ENCODE peak calls at places on chromosomes 3 and 15, in six cellular contexts. X is Karpas-422, C is Peyer's patch, A is stomach, S is aorta, P is Panc1. B is an unnamed sample. For H3K27me3, the result is how much of the 10 kb centered on the place peaks cover.

GRCh38 chr3:99674086-99674789 is 35.8 kb downstream of the COL8A1 start:
- DNase-seq in A (no peak), S (no peak), X (no peak), P (no peak), C (no peak), B (no peak)

GRCh38 chr3:56119575-56120349 is 348.5 kb downstream of the ERC2 start:
- DNase-seq in A (no peak), X (peak), C (no peak), S (no peak), P (no peak), B (no peak)

GRCh38 chr3:144843099-144843498 is 871.5 kb downstream of the DIPK2A start:
- DNase-seq in X (no peak), S (no peak), A (no peak), C (no peak), P (no peak), B (no peak)

GRCh38 chr3:114673481-114673880 is 379.7 kb downstream of the TIGIT start:
- DNase-seq in A (no peak), P (no peak), S (no peak), C (no peak), X (no peak), B (no peak)

GRCh38 chr3:135503429-135504083 is 462.0 kb upstream of the PPP2R3A start:
- DNase-seq in P (peak), C (peak), A (peak), X (peak), S (peak), B (peak)

GRCh38 chr3:32000877-32001276 is 19.3 kb downstream of the ZNF860 start:
- DNase-seq in P (no peak), X (no peak), C (no peak), A (no peak), S (no peak), B (no peak)

GRCh38 chr3:105119801-105120340 is 246.8 kb upstream of the ALCAM start:
- DNase-seq in A (no peak), S (no peak), C (no peak), P (no peak), X (no peak), B (no peak)

GRCh38 chr15:25850154-25851111 is 12.7 kb downstream of the ATP10A start:
- DNase-seq in X (no peak), S (peak), P (peak), A (peak), C (peak), B (no peak)

GRCh38 chr15:87527416-87527815 is 729.1 kb downstream of the NTRK3 start:
- DNase-seq in C (no peak), S (no peak), X (no peak), P (no peak), A (no peak), B (no peak)

GRCh38 chr3:148924572-148924971 is 59.5 kb downstream of the CPA3 start:
- DNase-seq in X (no peak), S (no peak), A (no peak), C (no peak), P (no peak), B (no peak)

GRCh38 chr3:134483195-134483890 is 2.4 kb downstream of the ANAPC13 start:
- DNase-seq in A (no peak), S (no peak), P (no peak), C (no peak), X (no peak), B (peak)

GRCh38 chr15:70528270-70528706 is 235.1 kb downstream of the UACA start:
- DNase-seq in S (no peak), C (peak), A (peak), X (peak), P (no peak), B (no peak)

GRCh38 chr15:70566047-70566835 is 197.1 kb downstream of the UACA start:
- DNase-seq in C (no peak), X (no peak), S (no peak), P (no peak), A (no peak), B (no peak)

GRCh38 chr15:90957105-90957790 is 2.6 kb downstream of the RCCD1 start:
- DNase-seq in P (no peak), A (peak), S (no peak), C (no peak), X (no peak), B (no peak)
- H3K4me3 ChIP-seq in P (peak), A (peak), S (peak), C (peak), X (no peak), B (peak)

DNA sequence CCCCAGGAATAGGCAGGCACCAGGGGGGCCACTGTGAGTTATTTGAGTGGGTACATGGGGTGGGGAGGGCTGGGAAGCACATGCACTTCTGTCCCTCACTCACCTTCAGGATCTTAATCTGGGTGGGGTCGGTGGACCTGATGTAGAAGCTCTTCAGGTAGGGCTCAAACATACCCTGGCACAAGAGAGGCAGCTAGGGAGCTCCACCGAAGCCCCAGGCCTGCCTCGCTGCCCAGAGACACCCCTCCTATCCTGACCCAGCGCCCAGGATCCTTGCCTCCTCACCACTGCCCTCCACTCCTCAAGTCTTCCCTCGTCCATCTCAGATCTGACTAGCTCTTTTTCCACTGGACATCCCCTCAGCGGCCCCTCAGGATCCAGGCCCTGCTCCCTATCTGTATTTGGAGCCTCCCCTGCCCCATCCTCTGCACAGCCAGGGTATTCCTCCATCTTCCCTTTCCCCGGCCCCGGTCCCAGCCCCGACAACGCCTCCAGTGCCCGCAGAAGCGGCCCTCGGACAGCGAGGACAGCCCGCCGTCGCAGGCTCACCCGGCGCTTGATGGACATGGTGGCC is 30.0 kb downstream of the AP3B2 start:
- DNase-seq in A (no peak), P (no peak), X (no peak), C (no peak), S (no peak), B (no peak)
- H3K27me3 ChIP-seq in A (under half), P (under half), X (under half), C (under half), S (under half), B (under half)

GRCh38 chr3:108133858-108134554 is 43.2 kb upstream of the CD47 start:
- DNase-seq in A (no peak), C (no peak), X (no peak), P (no peak), S (no peak), B (no peak)

GRCh38 chr3:108134555-108134880 is 43.7 kb upstream of the CD47 start:
- DNase-seq in P (no peak), X (no peak), C (no peak), S (no peak), A (no peak), B (no peak)

GRCh38 chr3:108131795-108132134 is 40.9 kb upstream of the CD47 start:
- DNase-seq in X (peak), A (no peak), S (no peak), P (no peak), C (no peak), B (no peak)

GRCh38 chr3:108131105-108131794 is 40.4 kb upstream of the CD47 start:
- DNase-seq in S (no peak), X (no peak), A (no peak), P (peak), C (no peak), B (peak)

DNA sequence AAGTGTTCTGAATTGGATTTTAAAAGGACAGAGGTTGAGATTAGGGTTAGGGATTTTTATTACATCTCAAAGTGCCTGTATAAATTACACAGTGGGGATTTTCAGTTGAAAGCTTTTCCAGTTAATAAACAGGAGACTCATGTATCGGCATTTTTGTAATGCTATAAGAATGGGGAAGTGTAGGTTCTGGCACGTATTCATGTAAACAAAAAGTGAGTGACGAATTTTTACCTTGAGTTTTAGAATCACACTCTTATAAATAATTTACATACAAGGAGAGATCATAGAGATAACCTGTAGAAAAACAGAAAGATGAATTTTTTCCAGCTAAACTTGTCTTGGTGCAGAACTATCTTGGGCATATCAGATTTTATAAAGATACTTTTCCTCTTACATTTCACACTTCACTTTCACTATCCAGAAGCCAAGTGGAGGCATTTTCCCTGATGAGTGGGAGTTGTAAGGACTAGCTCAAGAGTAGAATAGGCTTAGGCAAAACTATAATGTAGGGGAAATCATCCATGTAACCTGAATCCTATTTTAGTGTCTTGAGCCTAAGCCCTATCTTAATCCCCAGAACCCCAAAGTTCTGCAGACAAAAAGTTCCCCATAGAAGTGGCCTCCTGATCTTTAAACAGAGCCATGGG is 42.0 kb upstream of the CD47 start:
- DNase-seq in P (peak), S (no peak), C (no peak), X (no peak), A (no peak), B (peak)
- H3K4me3 ChIP-seq in P (no peak), S (no peak), C (no peak), X (peak), A (no peak), B (no peak)

GRCh38 chr3:58009026-58009748 is 965 bp downstream of the FLNB start:
- DNase-seq in C (peak), P (no peak), A (peak), X (peak), S (peak), B (no peak)
- H3K27me3 ChIP-seq in C (under half), P (under half), A (under half), X (under half), S (under half), B (under half)